ENCODE peak calls at places on chromosome 17, in seven cellular contexts. H is CD8-positive, alpha-beta memory T cell; F is fibroblast of mammary gland; E is lower lobe of right lung; A is tibial nerve; R is psoas muscle; D is Peyer's patch. O is an unnamed sample.
A peak's percentile ranks its signal among the peaks of the same experiment; 100 is the strongest.

GRCh38 chr17:51352798-51353197 is 92.5 kb downstream of the UTP18 start:
- DNase-seq in D (no peak), R (no peak), H (no peak), A (no peak), F (no peak), E (no peak), O (no peak)

GRCh38 chr17:70076189-70076588 is 1.2 kb downstream of the KCNJ16 start:
- DNase-seq in E (no peak), A (no peak), D (no peak), R (no peak), F (peak; percentile 30), H (no peak), O (no peak)

GRCh38 chr17:29620271-29620670 is 2.4 kb downstream of the CORO6 start:
- DNase-seq in F (peak; percentile 48), H (no peak), E (no peak), R (peak; percentile 85), D (no peak), A (no peak), O (no peak)

GRCh38 chr17:2125013-2125535 is 70.2 kb downstream of the HIC1 start:
- DNase-seq in A (no peak), D (no peak), R (no peak), H (no peak), F (no peak), E (no peak), O (no peak)

GRCh38 chr17:59845595-59846390 is 47.0 kb downstream of the TUBD1 start:
- DNase-seq in R (peak; percentile 62), E (peak; percentile 55), D (no peak), F (peak; percentile 91), A (no peak), H (no peak), O (peak; percentile 73)

GRCh38 chr17:31579265-31579664 is 187.8 kb downstream of the RAB11FIP4 start:
- DNase-seq in F (peak; percentile 53), E (no peak), D (no peak), R (no peak), H (no peak), A (no peak), O (no peak)

GRCh38 chr17:48427598-48427997 is 2.4 kb downstream of the SKAP1 start:
- DNase-seq in A (no peak), D (no peak), E (no peak), R (no peak), H (peak; percentile 79), F (no peak), O (peak; percentile 80)

GRCh38 chr17:17682293-17682736 is 1.1 kb downstream of the RAI1 start:
- DNase-seq in A (no peak), H (peak; percentile 69), E (peak; percentile 80), R (no peak), F (no peak), D (peak; percentile 71), O (peak; percentile 82)

GRCh38 chr17:31310877-31311276 is 3.0 kb downstream of the EVI2B start:
- DNase-seq in E (no peak), D (no peak), F (no peak), A (no peak), R (no peak), H (no peak), O (peak; percentile 58)

GRCh38 chr17:17985555-17985954 is 12.9 kb downstream of the DRC3 start:
- DNase-seq in A (no peak), E (no peak), H (no peak), R (no peak), F (peak; percentile 16), D (no peak), O (peak; percentile 44)

GRCh38 chr17:49512296-49513043 is 17.4 kb downstream of the NGFR start:
- DNase-seq in D (no peak), F (no peak), A (no peak), R (no peak), E (no peak), H (peak; percentile 35), O (no peak)

GRCh38 chr17:48554412-48555090 is 9.6 kb upstream of the HOXB2 start:
- DNase-seq in R (no peak), F (no peak), A (no peak), H (peak; percentile 34), E (no peak), D (no peak), O (no peak)

GRCh38 chr17:50141026-50141749 is 9.3 kb downstream of the PPP1R9B start:
- DNase-seq in H (peak; percentile 40), E (no peak), A (no peak), D (no peak), F (no peak), R (peak; percentile 47), O (no peak)

GRCh38 chr17:10798332-10798749 is 5.6 kb downstream of the TMEM238L start:
- DNase-seq in E (no peak), H (no peak), R (no peak), F (no peak), D (peak; percentile 63), A (no peak), O (no peak)

GRCh38 chr17:6567528-6568185 is 11.3 kb upstream of the PITPNM3 start:
- DNase-seq in F (no peak), H (no peak), R (no peak), A (no peak), E (peak; percentile 69), D (no peak), O (no peak)

GRCh38 chr17:49269356-49269755 is 38.8 kb upstream of the PHOSPHO1 start:
- DNase-seq in R (no peak), A (no peak), H (no peak), F (no peak), E (no peak), D (no peak), O (no peak)

GRCh38 chr17:83200231-83200699 is 120.9 kb downstream of the METRNL start:
- DNase-seq in R (peak; percentile 87), E (peak; percentile 86), F (peak; percentile 71), D (no peak), A (peak; percentile 52), H (peak; percentile 83), O (peak; percentile 39)

GRCh38 chr17:78414178-78415162 is 36.0 kb downstream of the PGS1 start:
- DNase-seq in A (no peak), E (no peak), D (peak; percentile 59), H (peak; percentile 59), R (peak; percentile 51), F (no peak), O (no peak)

GRCh38 chr17:49994085-49995054 is 654 bp downstream of the DLX3 start:
- DNase-seq in D (no peak), R (no peak), F (no peak), E (peak; percentile 48), A (no peak), H (no peak), O (no peak)

GRCh38 chr17:40448639-40449261 is 5.5 kb downstream of the IGFBP4 start:
- DNase-seq in A (no peak), H (no peak), F (peak; percentile 70), R (no peak), D (peak; percentile 83), E (peak; percentile 76), O (no peak)
- H3K4me3 ChIP-seq in A (no peak overlapping the region), H (no peak overlapping the region), F (no peak overlapping the region), R (peak overlapping the region; percentile 78), D (no peak overlapping the region), E (peak overlapping the region; percentile 84), O (no peak overlapping the region)

GRCh38 chr17:791807-792206 is 9.7 kb downstream of the MRM3 start:
- DNase-seq in D (no peak), R (peak; percentile 52), A (no peak), E (peak; percentile 37), F (no peak), H (no peak), O (no peak)

GRCh38 chr17:792277-792676 is 10.1 kb downstream of the MRM3 start:
- DNase-seq in A (no peak), F (peak; percentile 27), H (no peak), R (peak; percentile 12), E (peak; percentile 11), D (no peak), O (no peak)

GRCh38 chr17:788551-788950 is 6.4 kb downstream of the MRM3 start:
- DNase-seq in D (no peak), A (no peak), R (no peak), F (no peak), H (no peak), E (no peak), O (no peak)

GRCh38 chr17:787641-788221 is 5.6 kb downstream of the MRM3 start:
- DNase-seq in F (no peak), D (no peak), H (no peak), R (no peak), E (peak; percentile 28), A (no peak), O (no peak)

GRCh38 chr17:789160-789840 is 7.1 kb downstream of the MRM3 start:
- DNase-seq in A (no peak), D (no peak), R (no peak), H (no peak), F (no peak), E (no peak), O (no peak)
- H3K4me3 ChIP-seq in A (no peak overlapping the region), D (no peak overlapping the region), R (no peak overlapping the region), H (no peak overlapping the region), F (no peak overlapping the region), E (no peak overlapping the region), O (no peak overlapping the region)

GRCh38 chr17:81338301-81339179 is 43.4 kb upstream of the SLC38A10 start:
- DNase-seq in D (peak; percentile 50), F (peak; percentile 37), A (no peak), H (no peak), R (peak; percentile 53), E (peak; percentile 45), O (no peak)
- H3K4me3 ChIP-seq in D (no peak overlapping the region), F (no peak overlapping the region), A (no peak overlapping the region), H (no peak overlapping the region), R (no peak overlapping the region), E (no peak overlapping the region), O (no peak overlapping the region)

GRCh38 chr17:42363231-42363630 is 25.0 kb downstream of the STAT3 start:
- DNase-seq in R (no peak), A (no peak), D (no peak), E (no peak), H (no peak), F (no peak), O (no peak)

GRCh38 chr17:42361781-42362186 is 26.5 kb downstream of the STAT3 start:
- DNase-seq in F (no peak), A (no peak), D (no peak), H (peak; percentile 56), R (no peak), E (no peak), O (no peak)

GRCh38 chr17:42362245-42362961 is 25.8 kb downstream of the STAT3 start:
- DNase-seq in D (no peak), F (no peak), E (peak; percentile 55), A (no peak), H (no peak), R (peak; percentile 74), O (no peak)

GRCh38 chr17:42365136-42365535 is 23.1 kb downstream of the STAT3 start:
- DNase-seq in R (no peak), E (no peak), D (no peak), H (no peak), F (peak; percentile 80), A (no peak), O (no peak)

DNA sequence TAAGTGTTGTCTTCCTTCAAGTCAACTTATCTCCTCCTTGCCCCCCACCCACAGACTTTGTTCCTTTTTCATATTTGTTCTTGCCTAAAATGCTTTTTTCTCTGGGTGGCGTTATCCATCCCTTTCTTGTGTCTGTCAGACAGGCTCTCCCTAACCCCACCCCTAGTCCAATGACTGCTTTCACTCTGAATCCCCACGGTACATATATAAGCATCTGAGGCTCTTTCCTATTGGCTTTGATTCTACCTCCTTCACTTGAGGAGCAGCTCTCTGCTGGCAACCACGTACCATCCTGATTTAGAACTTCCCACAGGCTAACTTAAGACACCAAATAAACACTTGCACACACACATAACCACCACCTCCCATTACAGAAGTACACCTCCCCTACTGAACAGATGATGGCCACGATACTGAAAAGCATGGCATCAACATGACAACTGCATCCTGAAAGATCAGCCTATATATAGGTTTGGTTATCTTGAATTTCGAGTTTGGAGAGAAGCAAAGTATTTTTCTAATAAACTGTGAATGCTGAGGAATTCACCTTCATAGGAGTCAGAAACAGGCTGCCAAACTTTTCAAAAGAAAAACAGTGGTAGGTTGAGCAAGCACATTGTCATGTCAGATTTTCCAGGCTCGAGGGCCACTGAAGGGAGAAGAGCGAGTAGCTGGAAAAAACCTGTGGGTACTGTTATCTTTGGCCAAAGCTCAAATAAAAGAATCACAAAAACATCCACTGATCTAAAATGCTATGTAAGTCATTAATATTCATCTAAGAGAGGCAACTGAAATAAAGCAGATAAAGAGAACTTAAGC is 24.3 kb downstream of the STAT3 start:
- DNase-seq in A (no peak), D (no peak), E (no peak), R (no peak), F (peak; percentile 57), H (no peak), O (no peak)
- H3K4me3 ChIP-seq in A (no peak overlapping the region), D (no peak overlapping the region), E (no peak overlapping the region), R (no peak overlapping the region), F (no peak overlapping the region), H (no peak overlapping the region), O (no peak overlapping the region)

O was measured in GM12865.